ENCODE peak calls at places on chromosomes 5 and 9, in eight cellular contexts. Q is SK-MEL-5; Z is stimulated activated CD8-positive, alpha-beta memory T cell treated with anti-CD3 and anti-CD28 coated beads, Interleukin-4, amount 100 ng/mL, for 48 hours; X is GM12878; U is activated gamma-delta T cell; P is T-helper 2 cell treated with Interferon-gamma antibody and Interleukin-4, amounts not matched to agents 5 μg/mL and 100 μg/mL, for 36 hours; K is CD8-positive, alpha-beta memory T cell; C is cardiac fibroblast. F is an unnamed sample.

GRCh38 chr5:80389575-80389974 is 18.3 kb upstream of the ZFYVE16 start:
- DNase-seq in Q (no peak), P (no peak), X (no peak), C (no peak), U (no peak), K (no peak), Z (no peak), F (no peak)

GRCh38 chr9:551986-552930 is 289.2 kb upstream of the DMRT1 start:
- DNase-seq in C (peak; percentile 96), Z (no peak), X (no peak), Q (no peak), P (no peak), U (no peak), K (no peak), F (no peak)

GRCh38 chr5:148998174-148998797 is 64.6 kb downstream of the SH3TC2 start:
- DNase-seq in K (peak; percentile 21), X (no peak), Z (no peak), Q (peak; percentile 79), U (no peak), C (peak; percentile 76), P (no peak), F (no peak)

GRCh38 chr5:139776856-139777255 is 18.8 kb upstream of the PSD2 start:
- DNase-seq in K (no peak), P (no peak), U (no peak), Q (no peak), C (no peak), X (no peak), Z (no peak), F (no peak)

GRCh38 chr5:35183243-35183955 is 46.9 kb downstream of the PRLR start:
- DNase-seq in X (peak; percentile 27), Z (peak; percentile 50), C (peak; percentile 64), U (no peak), Q (peak; percentile 83), P (no peak), K (no peak), F (no peak)

GRCh38 chr9:136142416-136142800 is 23.7 kb upstream of the TMEM250 start:
- DNase-seq in U (no peak), K (no peak), P (no peak), Q (no peak), Z (no peak), C (no peak), X (no peak), F (no peak)

GRCh38 chr9:130143974-130144373 is 28.2 kb upstream of the NCS1 start:
- DNase-seq in X (no peak), Q (no peak), Z (peak; percentile 64), K (no peak), U (no peak), P (no peak), C (peak; percentile 65), F (no peak)

GRCh38 chr5:111502976-111503375 is 9.4 kb downstream of the STARD4 start:
- DNase-seq in P (no peak), K (no peak), U (no peak), Z (no peak), Q (no peak), C (no peak), X (no peak), F (no peak)

GRCh38 chr9:99818439-99818992 is 3.2 kb upstream of the NR4A3 start:
- DNase-seq in Z (no peak), Q (peak; percentile 77), P (no peak), K (no peak), C (no peak), U (no peak), X (no peak), F (no peak)

GRCh38 chr5:66807743-66808142 is 211.6 kb downstream of the MAST4 start:
- DNase-seq in U (no peak), Q (peak; percentile 60), C (peak; percentile 72), P (no peak), X (no peak), Z (no peak), K (no peak), F (no peak)

GRCh38 chr9:36319806-36320205 is 61.6 kb upstream of the GNE start:
- DNase-seq in K (no peak), Z (no peak), X (no peak), P (no peak), Q (no peak), C (no peak), U (no peak), F (no peak)

GRCh38 chr5:80127037-80127642 is 92.0 kb downstream of the THBS4 start:
- DNase-seq in X (no peak), Q (no peak), P (no peak), U (no peak), K (no peak), C (no peak), Z (no peak), F (no peak)

GRCh38 chr5:125410501-125411162 is 664.2 kb upstream of the ZNF608 start:
- DNase-seq in P (no peak), Z (no peak), Q (no peak), C (peak; percentile 70), X (no peak), K (no peak), U (no peak), F (no peak)

GRCh38 chr5:141514330-141515111 is 25.6 kb downstream of the PCDHGC5 start:
- DNase-seq in X (no peak), K (no peak), P (no peak), Z (no peak), Q (no peak), U (no peak), C (peak; percentile 68), F (no peak)

GRCh38 chr9:79256691-79257213 is 315.0 kb upstream of the TLE4 start:
- DNase-seq in P (no peak), X (no peak), Z (no peak), C (peak; percentile 29), U (no peak), Q (no peak), K (no peak), F (no peak)

GRCh38 chr9:123246534-123246933 is 21.9 kb downstream of the STRBP start:
- DNase-seq in C (peak; percentile 10), X (no peak), U (no peak), P (no peak), K (no peak), Z (no peak), Q (no peak), F (no peak)

GRCh38 chr9:107422189-107422802 is 67.3 kb downstream of the KLF4 start:
- DNase-seq in K (no peak), X (no peak), Q (peak; percentile 90), C (peak; percentile 81), U (no peak), P (no peak), Z (peak; percentile 53), F (no peak)

GRCh38 chr9:90891656-90892055 is 90.0 kb downstream of the SYK start:
- DNase-seq in Q (no peak), K (no peak), P (no peak), X (no peak), Z (no peak), C (no peak), U (no peak), F (no peak)

GRCh38 chr5:138065102-138065501 is 18.7 kb upstream of the WNT8A start:
- DNase-seq in Z (peak; percentile 38), K (no peak), Q (peak; percentile 50), U (no peak), P (no peak), X (no peak), C (peak; percentile 13), F (no peak)

GRCh38 chr9:121819511-121820231 is 168.2 kb downstream of the DAB2IP start:
- DNase-seq in U (no peak), Z (no peak), X (no peak), Q (no peak), K (no peak), P (no peak), C (peak; percentile 10), F (no peak)

GRCh38 chr5:33120671-33121070 is 320.1 kb upstream of the TARS1 start:
- DNase-seq in Z (no peak), K (no peak), P (no peak), C (peak; percentile 59), Q (no peak), X (no peak), U (no peak), F (no peak)

F was measured in T-helper 17 cell.